ENCODE peak calls at places on chromosomes 12 and 14, in four cellular contexts. P is A549, C is HepG2, T is GM12878. Y is an unnamed sample.

GRCh38 chr14:24816929-24817637 is 183.1 kb upstream of the GZMB start:
- DNase-seq in C (peak; percentile 98), T (no peak), P (no peak), Y (no peak)

GRCh38 chr12:104641862-104642261 is 185.1 kb downstream of the CHST11 start:
- DNase-seq in C (no peak), T (peak; percentile 79), P (no peak), Y (no peak)

GRCh38 chr14:71753126-71753830 is 179.0 kb upstream of the RGS6 start:
- DNase-seq in P (peak; percentile 62), C (peak; percentile 62), T (peak; percentile 27), Y (peak; percentile 89)

GRCh38 chr12:57591567-57592325 is 754 bp downstream of the PIP4K2C start:
- DNase-seq in P (peak; percentile 46), C (no peak), T (no peak), Y (peak; percentile 47)

GRCh38 chr14:88955470-88955869 is 131.0 kb downstream of the TTC8 start:
- DNase-seq in P (no peak), T (no peak), C (no peak), Y (no peak)

GRCh38 chr12:126030573-126030972 is 965.3 kb downstream of the AACS start:
- DNase-seq in T (no peak), P (no peak), C (no peak), Y (no peak)

GRCh38 chr14:89137514-89138163 is 279.4 kb downstream of the FOXN3 start:
- DNase-seq in C (peak; percentile 45), T (no peak), P (peak; percentile 43), Y (no peak)

GRCh38 chr14:100417466-100417865 is 94.3 kb downstream of the SLC25A47 start:
- DNase-seq in P (peak; percentile 94), T (no peak), C (peak; percentile 55), Y (peak; percentile 58)

GRCh38 chr14:32010561-32011188 is 66.4 kb upstream of the ARHGAP5 start:
- DNase-seq in T (no peak), C (peak; percentile 92), P (peak; percentile 81), Y (no peak)

GRCh38 chr12:29316772-29317171 is 64.2 kb downstream of the ERGIC2 start:
- DNase-seq in P (no peak), T (no peak), C (no peak), Y (no peak)

GRCh38 chr14:37969511-37969979 is 238.2 kb upstream of the SSTR1 start:
- DNase-seq in C (no peak), T (no peak), P (no peak), Y (no peak)

GRCh38 chr12:8697120-8697475 is 693 bp upstream of the RIMKLB start:
- DNase-seq in P (no peak), C (no peak), T (no peak), Y (no peak)

GRCh38 chr12:127588224-127588623 is 678.7 kb upstream of the TMEM132C start:
- DNase-seq in C (no peak), P (no peak), T (no peak), Y (no peak)

GRCh38 chr14:99415496-99416281 is 65.0 kb downstream of the SETD3 start:
- DNase-seq in C (peak; percentile 82), P (peak; percentile 73), T (peak; percentile 55), Y (no peak)

GRCh38 chr12:123478762-123479161 is 20.8 kb downstream of the SNRNP35 start:
- DNase-seq in T (no peak), C (no peak), P (no peak), Y (no peak)

GRCh38 chr12:24565300-24565699 is 383.6 kb downstream of the BCAT1 start:
- DNase-seq in T (no peak), C (no peak), P (no peak), Y (no peak)

GRCh38 chr14:34733245-34733644 is 18.9 kb upstream of the CFL2 start:
- DNase-seq in P (no peak), C (no peak), T (no peak), Y (no peak)

GRCh38 chr14:45891417-45892080 is 638.5 kb upstream of the MIS18BP1 start:
- DNase-seq in C (no peak), P (no peak), T (no peak), Y (peak; percentile 13)

GRCh38 chr14:39339003-39339402 is 93.2 kb downstream of the FBXO33 start:
- DNase-seq in P (no peak), T (no peak), C (peak; percentile 50), Y (peak; percentile 17)

GRCh38 chr12:106110626-106111300 is 28.0 kb downstream of the NUAK1 start:
- DNase-seq in T (no peak), C (no peak), P (no peak), Y (no peak)

GRCh38 chr12:52354197-52354596 is 13.1 kb downstream of the KRT85 start:
- DNase-seq in C (no peak), T (no peak), P (no peak), Y (no peak)

GRCh38 chr12:132310181-132311040 is 19.0 kb downstream of the GALNT9 start:
- DNase-seq in P (no peak), C (no peak), T (no peak), Y (no peak)

GRCh38 chr12:28629691-28630090 is 439.4 kb downstream of the CCDC91 start:
- DNase-seq in P (no peak), T (no peak), C (no peak), Y (no peak)

GRCh38 chr12:65775720-65776119 is 48.6 kb upstream of the HMGA2 start:
- DNase-seq in C (no peak), P (no peak), T (no peak), Y (no peak)

GRCh38 chr12:65776994-65777393 is 47.3 kb upstream of the HMGA2 start:
- DNase-seq in T (no peak), P (no peak), C (no peak), Y (no peak)

GRCh38 chr12:65779091-65779642 is 45.1 kb upstream of the HMGA2 start:
- DNase-seq in P (no peak), C (no peak), T (no peak), Y (no peak)

GRCh38 chr12:65779946-65780345 is 44.3 kb upstream of the HMGA2 start:
- DNase-seq in T (no peak), C (no peak), P (no peak), Y (no peak)

DNA sequence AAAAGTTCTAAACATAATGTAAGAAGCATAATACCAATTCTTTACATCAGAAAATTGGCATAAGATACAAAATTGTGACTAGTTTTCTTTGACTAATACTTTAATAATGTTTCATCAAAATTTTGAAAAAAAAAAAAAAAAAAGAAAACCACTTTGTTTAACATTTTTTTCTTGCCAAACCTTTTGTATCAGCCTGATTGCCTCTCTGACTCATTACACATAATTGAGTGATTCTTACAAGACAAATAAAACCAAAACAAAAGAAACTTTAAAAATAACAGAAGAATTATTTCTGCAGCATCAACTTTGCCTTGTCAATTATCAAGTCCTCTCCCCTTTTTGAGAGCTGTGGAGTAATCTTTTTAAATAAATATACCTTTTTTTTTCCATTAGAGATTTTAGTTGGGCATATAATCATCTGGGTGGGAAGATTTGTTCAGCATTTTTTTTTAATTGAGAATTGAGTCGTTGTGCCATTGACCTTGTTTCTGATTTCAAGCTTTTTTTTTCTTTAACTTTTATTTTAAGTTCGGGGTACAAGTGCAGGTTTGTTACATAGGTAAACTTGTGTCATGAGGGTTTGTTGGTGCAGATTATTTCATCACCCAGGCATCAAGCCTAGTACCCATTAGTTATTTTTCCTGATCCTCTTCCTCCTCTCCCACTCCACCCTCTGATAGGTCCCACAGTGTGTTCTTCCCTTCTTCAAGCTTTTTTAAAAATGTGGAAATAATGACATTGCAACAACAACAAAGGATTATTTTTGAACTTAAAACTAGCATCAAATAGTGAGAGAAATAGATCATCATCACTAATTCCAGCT is 45.8 kb upstream of the HMGA2 start:
- DNase-seq in T (no peak), C (no peak), P (no peak), Y (no peak)
- TF ChIP-seq CEBPB in T (no peak), C (no peak), P (no peak), Y (no peak)

GRCh38 chr12:46921048-46921753 is 95.4 kb upstream of the SLC38A4 start:
- DNase-seq in C (peak; percentile 20), P (no peak), T (no peak), Y (no peak)
- TF ChIP-seq CEBPB in C (no peak), P (no peak), T (no peak), Y (no peak)

GRCh38 chr12:99600388-99600787 is 47.2 kb upstream of the GARIN6 start:
- DNase-seq in T (peak; percentile 37), C (no peak), P (no peak), Y (no peak)
- TF ChIP-seq CEBPB in T (no peak), C (no peak), P (no peak), Y (no peak)

GRCh38 chr12:49827351-49828099 is 688 bp downstream of the NCKAP5L start:
- DNase-seq in T (no peak), P (peak; percentile 80), C (peak; percentile 71), Y (peak; percentile 84)
- TF ChIP-seq CEBPB in T (no peak), P (no peak), C (no peak), Y (no peak)

GRCh38 chr12:843609-844008 is 91.2 kb downstream of the WNK1 start:
- DNase-seq in C (no peak), P (no peak), T (no peak), Y (no peak)
- TF ChIP-seq CEBPB in C (no peak), P (no peak), T (no peak), Y (no peak)

GRCh38 chr12:77102691-77103090 is 37.3 kb upstream of the E2F7 start:
- DNase-seq in T (no peak), C (no peak), P (no peak), Y (no peak)

GRCh38 chr12:77102123-77102522 is 36.8 kb upstream of the E2F7 start:
- DNase-seq in T (no peak), C (no peak), P (no peak), Y (no peak)

GRCh38 chr12:77107121-77107520 is 41.8 kb upstream of the E2F7 start:
- DNase-seq in C (no peak), P (no peak), T (no peak), Y (no peak)

GRCh38 chr12:77104792-77105191 is 39.4 kb upstream of the E2F7 start:
- DNase-seq in T (no peak), P (no peak), C (no peak), Y (no peak)

DNA sequence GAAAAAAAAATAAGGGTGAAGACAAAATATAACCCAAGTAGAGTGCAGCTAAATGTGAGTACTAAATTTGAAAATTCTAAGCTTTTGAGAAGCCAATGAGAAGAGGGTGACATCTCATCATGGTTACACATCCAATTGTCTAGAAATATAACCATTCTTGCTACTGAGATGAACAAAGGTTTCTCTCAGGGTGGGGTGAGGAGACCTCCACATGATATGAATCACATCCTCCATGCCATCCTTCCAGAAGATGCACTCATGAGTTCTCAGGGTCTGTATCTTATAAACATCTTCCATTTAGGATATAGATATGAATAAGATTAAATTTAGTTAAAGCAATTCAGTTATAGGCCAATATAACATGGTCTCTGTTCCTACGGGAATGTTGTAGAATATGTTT is 38.9 kb upstream of the E2F7 start:
- DNase-seq in P (no peak), C (no peak), T (no peak), Y (no peak)
- TF ChIP-seq CEBPB in P (no peak), C (no peak), T (no peak), Y (no peak)

GRCh38 chr14:91829511-91829910 is 37.8 kb downstream of the TC2N start:
- DNase-seq in T (no peak), P (no peak), C (no peak), Y (no peak)

GRCh38 chr14:91830777-91831176 is 36.6 kb downstream of the TC2N start:
- DNase-seq in C (no peak), P (no peak), T (peak; percentile 62), Y (peak; percentile 33)

GRCh38 chr14:91831337-91831736 is 36.0 kb downstream of the TC2N start:
- DNase-seq in T (no peak), P (no peak), C (no peak), Y (no peak)

DNA sequence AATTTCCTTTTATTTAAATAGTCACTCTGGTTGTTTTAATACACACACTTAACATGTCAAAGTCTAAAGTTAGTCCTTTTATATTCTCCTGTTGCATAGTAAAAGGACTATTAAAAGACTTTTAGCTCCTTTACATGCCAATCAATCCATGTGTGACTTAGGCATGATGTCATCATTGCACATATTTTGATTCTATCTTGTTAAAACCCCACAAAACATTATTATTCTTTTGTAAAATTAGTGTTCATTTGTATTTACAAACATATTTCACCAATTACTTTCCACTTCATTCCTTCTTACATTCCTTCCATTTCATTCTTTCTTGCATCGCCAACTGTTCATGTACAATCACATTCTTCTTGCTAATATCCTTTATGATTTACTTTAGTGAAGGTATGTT is 39.6 kb downstream of the TC2N start:
- DNase-seq in P (no peak), C (no peak), T (no peak), Y (no peak)
- TF ChIP-seq CEBPB in P (no peak), C (no peak), T (no peak), Y (no peak)

Y was measured in H1.